ENCODE peak calls at places on chromosomes 2 and 18, in six cellular contexts. Z is H1; X is activated CD4-positive, alpha-beta T cell treated with anti-CD3 and anti-CD28 coated beads for 48 hours; V is A549; L is brain microvascular endothelial cell; D is EL. B is an unnamed sample.

GRCh38 chr2:225337183-225337582 is 62.3 kb upstream of the NYAP2 start:
- DNase-seq in Z (no peak), X (no peak), V (no peak), L (peak; percentile 86), D (peak; percentile 94), B (no peak)

GRCh38 chr18:68623342-68623741 is 91.6 kb downstream of the TMX3 start:
- DNase-seq in Z (peak; percentile 15), X (peak; percentile 30), V (peak; percentile 15), L (peak; percentile 64), D (peak; percentile 76), B (peak; percentile 60)

GRCh38 chr2:94990956-94991355 is 34.6 kb upstream of the MAL start:
- DNase-seq in Z (no peak), X (no peak), V (no peak), L (no peak), D (no peak), B (no peak)

GRCh38 chr18:79853303-79853992 is 55.7 kb downstream of the KCNG2 start:
- DNase-seq in Z (no peak), X (no peak), V (no peak), L (no peak), D (no peak), B (no peak)

GRCh38 chr2:189285962-189286648 is 106.5 kb upstream of the COL5A2 start:
- DNase-seq in Z (no peak), X (no peak), V (peak; percentile 24), L (peak; percentile 91), D (peak; percentile 93), B (no peak)

GRCh38 chr18:13878858-13879257 is 36.5 kb downstream of the MC2R start:
- DNase-seq in Z (no peak), X (no peak), V (no peak), L (no peak), D (no peak), B (no peak)

GRCh38 chr18:934518-935123 is 29.9 kb downstream of the ADCYAP1 start:
- DNase-seq in Z (no peak), X (no peak), V (no peak), L (no peak), D (no peak), B (no peak)

GRCh38 chr18:69817335-69817935 is 130.2 kb downstream of the CD226 start:
- DNase-seq in Z (no peak), X (no peak), V (no peak), L (peak; percentile 76), D (peak; percentile 75), B (no peak)

GRCh38 chr2:11855120-11855760 is 108.8 kb downstream of the LPIN1 start:
- DNase-seq in Z (no peak), X (no peak), V (no peak), L (no peak), D (no peak), B (no peak)

GRCh38 chr2:18719978-18720775 is 130.8 kb upstream of the NT5C1B start:
- DNase-seq in Z (no peak), X (no peak), V (peak; percentile 7), L (peak; percentile 83), D (peak; percentile 97), B (no peak)

GRCh38 chr18:57447154-57447621 is 12.0 kb downstream of the ONECUT2 start:
- DNase-seq in Z (no peak), X (no peak), V (no peak), L (peak; percentile 14), D (peak; percentile 31), B (peak; percentile 60)

GRCh38 chr2:14942991-14943390 is 310.5 kb downstream of the LRATD1 start:
- DNase-seq in Z (no peak), X (no peak), V (no peak), L (no peak), D (no peak), B (no peak)

GRCh38 chr18:77177009-77177408 is 44.4 kb upstream of the MBP start:
- DNase-seq in Z (no peak), X (no peak), V (peak; percentile 3), L (peak; percentile 70), D (peak; percentile 44), B (no peak)